ENCODE peak calls at places on chromosomes 12 and 14, in four cellular contexts. One of them, this sample, is unnamed.

GRCh38 chr12:92561543-92561899 is 141.3 kb upstream of the PLEKHG7 start:
- DNase-seq in heart right ventricle: peak
- DNase-seq in fibroblast of pulmonary artery: peak
- DNase-seq in AG10803: peak
- DNase-seq in this sample: no peak

GRCh38 chr12:114311966-114312365 is 94.0 kb downstream of the TBX5 start:
- DNase-seq in heart right ventricle: peak
- DNase-seq in fibroblast of pulmonary artery: peak
- DNase-seq in AG10803: peak
- DNase-seq in this sample: no peak

GRCh38 chr14:97074860-97075259 is 277.7 kb downstream of the VRK1 start:
- DNase-seq in heart right ventricle: no peak
- DNase-seq in fibroblast of pulmonary artery: no peak
- DNase-seq in AG10803: no peak
- DNase-seq in this sample: no peak

GRCh38 chr14:105075364-105076295 is 10.4 kb upstream of the GPR132 start:
- DNase-seq in heart right ventricle: peak
- DNase-seq in fibroblast of pulmonary artery: peak
- DNase-seq in AG10803: no peak
- DNase-seq in this sample: peak

GRCh38 chr12:109951136-109951535 is 45.0 kb downstream of the GIT2 start:
- DNase-seq in heart right ventricle: no peak
- DNase-seq in fibroblast of pulmonary artery: peak
- DNase-seq in AG10803: peak
- DNase-seq in this sample: no peak

GRCh38 chr12:131357152-131357747 is 353.6 kb upstream of the SFSWAP start:
- DNase-seq in heart right ventricle: no peak
- DNase-seq in fibroblast of pulmonary artery: no peak
- DNase-seq in AG10803: no peak
- DNase-seq in this sample: no peak

GRCh38 chr12:9625019-9625418 is 17.3 kb upstream of the KLRB1 start:
- DNase-seq in heart right ventricle: no peak
- DNase-seq in fibroblast of pulmonary artery: no peak
- DNase-seq in AG10803: no peak
- DNase-seq in this sample: no peak

GRCh38 chr12:93002278-93003054 is 73.4 kb upstream of the EEA1 start:
- DNase-seq in heart right ventricle: peak
- DNase-seq in fibroblast of pulmonary artery: peak
- DNase-seq in AG10803: peak
- DNase-seq in this sample: no peak

GRCh38 chr12:113884392-113884791 is 81.7 kb downstream of the RBM19 start:
- DNase-seq in heart right ventricle: no peak
- DNase-seq in fibroblast of pulmonary artery: no peak
- DNase-seq in AG10803: no peak
- DNase-seq in this sample: no peak

GRCh38 chr14:32033516-32033915 is 43.6 kb upstream of the ARHGAP5 start:
- DNase-seq in heart right ventricle: no peak
- DNase-seq in fibroblast of pulmonary artery: no peak
- DNase-seq in AG10803: no peak
- DNase-seq in this sample: no peak

GRCh38 chr14:101367421-101368261 is 193.7 kb upstream of the DIO3 start:
- DNase-seq in heart right ventricle: no peak
- DNase-seq in fibroblast of pulmonary artery: no peak
- DNase-seq in AG10803: no peak
- DNase-seq in this sample: no peak

GRCh38 chr12:67474934-67475620 is 173.5 kb upstream of the DYRK2 start:
- DNase-seq in heart right ventricle: no peak
- DNase-seq in fibroblast of pulmonary artery: no peak
- DNase-seq in AG10803: peak
- DNase-seq in this sample: no peak
- TF ChIP-seq CTCF in heart right ventricle: no peak
- TF ChIP-seq CTCF in fibroblast of pulmonary artery: no peak
- TF ChIP-seq CTCF in AG10803: no peak
- TF ChIP-seq CTCF in this sample: no peak

DNA sequence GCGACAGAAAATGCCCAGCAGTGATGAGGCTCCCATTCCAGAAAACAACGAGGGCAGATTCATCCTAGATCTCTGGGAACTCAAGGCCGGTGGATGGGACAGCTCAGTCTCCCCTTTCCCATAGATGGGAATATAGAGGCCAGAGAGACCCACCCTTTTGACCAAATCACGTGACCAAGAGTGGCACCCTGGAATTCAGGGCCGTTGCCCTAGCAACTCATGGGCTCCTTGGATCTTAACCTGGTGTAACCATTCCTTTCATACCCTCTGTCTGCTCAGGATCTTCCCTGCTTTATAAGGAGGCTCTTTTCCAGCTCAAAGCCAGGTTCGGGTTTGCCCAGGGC is 8.4 kb upstream of the LRTM2 start:
- DNase-seq in heart right ventricle: no peak
- DNase-seq in fibroblast of pulmonary artery: no peak
- DNase-seq in AG10803: no peak
- DNase-seq in this sample: no peak
- TF ChIP-seq CTCF in heart right ventricle: no peak
- TF ChIP-seq CTCF in fibroblast of pulmonary artery: no peak
- TF ChIP-seq CTCF in AG10803: no peak
- TF ChIP-seq CTCF in this sample: no peak

GRCh38 chr12:102514696-102515095 is 34.3 kb upstream of the IGF1 start:
- DNase-seq in heart right ventricle: no peak
- DNase-seq in fibroblast of pulmonary artery: no peak
- DNase-seq in AG10803: no peak
- DNase-seq in this sample: no peak
- TF ChIP-seq CTCF in heart right ventricle: no peak
- TF ChIP-seq CTCF in fibroblast of pulmonary artery: no peak
- TF ChIP-seq CTCF in AG10803: no peak
- TF ChIP-seq CTCF in this sample: no peak

GRCh38 chr14:99552021-99552553 is 51.9 kb downstream of the CCDC85C start:
- DNase-seq in heart right ventricle: no peak
- DNase-seq in fibroblast of pulmonary artery: no peak
- DNase-seq in AG10803: no peak
- DNase-seq in this sample: no peak
- TF ChIP-seq CTCF in heart right ventricle: no peak
- TF ChIP-seq CTCF in fibroblast of pulmonary artery: no peak
- TF ChIP-seq CTCF in AG10803: no peak
- TF ChIP-seq CTCF in this sample: no peak

DNA sequence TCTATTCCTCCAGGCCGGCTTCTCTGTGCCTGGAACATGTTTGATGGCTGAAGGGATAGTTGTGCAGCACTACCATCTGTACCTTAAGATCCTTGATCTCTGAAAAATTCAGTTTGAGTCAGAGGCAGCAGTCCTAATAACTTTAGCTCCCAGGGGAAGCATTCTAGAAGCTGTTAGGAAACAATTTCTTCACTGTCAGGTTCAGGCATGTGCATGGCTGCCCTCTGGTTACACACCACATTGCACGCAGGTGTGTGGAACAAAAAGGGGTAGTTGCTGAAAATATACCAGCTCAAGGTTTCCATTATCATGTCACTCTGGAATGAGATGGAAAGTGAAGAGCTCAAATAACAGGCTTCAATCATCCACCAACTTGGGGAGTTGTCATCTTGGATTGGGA is 80.1 kb downstream of the CHST11 start:
- DNase-seq in heart right ventricle: no peak
- DNase-seq in fibroblast of pulmonary artery: no peak
- DNase-seq in AG10803: peak
- DNase-seq in this sample: no peak
- TF ChIP-seq CTCF in heart right ventricle: no peak
- TF ChIP-seq CTCF in fibroblast of pulmonary artery: no peak
- TF ChIP-seq CTCF in AG10803: no peak
- TF ChIP-seq CTCF in this sample: no peak

GRCh38 chr12:14326699-14327098 is 38.8 kb upstream of the ATF7IP start:
- DNase-seq in heart right ventricle: no peak
- DNase-seq in fibroblast of pulmonary artery: no peak
- DNase-seq in AG10803: peak
- DNase-seq in this sample: no peak
- TF ChIP-seq CTCF in heart right ventricle: no peak
- TF ChIP-seq CTCF in fibroblast of pulmonary artery: no peak
- TF ChIP-seq CTCF in AG10803: no peak
- TF ChIP-seq CTCF in this sample: no peak

GRCh38 chr12:115569694-115570093 is 707.8 kb downstream of the MED13L start:
- DNase-seq in heart right ventricle: no peak
- DNase-seq in fibroblast of pulmonary artery: no peak
- DNase-seq in AG10803: no peak
- DNase-seq in this sample: no peak
- TF ChIP-seq CTCF in heart right ventricle: no peak
- TF ChIP-seq CTCF in fibroblast of pulmonary artery: no peak
- TF ChIP-seq CTCF in AG10803: no peak
- TF ChIP-seq CTCF in this sample: no peak

GRCh38 chr12:120529641-120530314 is 820 bp upstream of the COQ5 start:
- DNase-seq in heart right ventricle: no peak
- DNase-seq in fibroblast of pulmonary artery: peak
- DNase-seq in AG10803: peak
- DNase-seq in this sample: no peak
- TF ChIP-seq CTCF in heart right ventricle: no peak
- TF ChIP-seq CTCF in fibroblast of pulmonary artery: peak
- TF ChIP-seq CTCF in AG10803: peak
- TF ChIP-seq CTCF in this sample: no peak